ENCODE peak calls at places on chromosomes 7 and 10, in eight cellular contexts. One of them, this sample, is unnamed.

GRCh38 chr7:46153951-46154787 is 233.1 kb upstream of the IGFBP3 start:
- DNase-seq in heart right ventricle: no peak
- DNase-seq in type B pancreatic cell: no peak
- DNase-seq in RCC 7860: peak
- DNase-seq in lung: no peak
- DNase-seq in breast epithelium: no peak
- DNase-seq in astrocyte of the cerebellum: no peak
- DNase-seq in amniotic stem cell: no peak
- DNase-seq in this sample: no peak

GRCh38 chr7:40826419-40827216 is 691.8 kb downstream of the SUGCT start:
- DNase-seq in heart right ventricle: no peak
- DNase-seq in type B pancreatic cell: no peak
- DNase-seq in RCC 7860: no peak
- DNase-seq in lung: no peak
- DNase-seq in breast epithelium: no peak
- DNase-seq in astrocyte of the cerebellum: no peak
- DNase-seq in amniotic stem cell: peak
- DNase-seq in this sample: no peak

GRCh38 chr10:110007171-110007700 is 548 bp upstream of the ADD3 start:
- DNase-seq in heart right ventricle: no peak
- DNase-seq in type B pancreatic cell: no peak
- DNase-seq in RCC 7860: no peak
- DNase-seq in lung: peak
- DNase-seq in breast epithelium: no peak
- DNase-seq in astrocyte of the cerebellum: no peak
- DNase-seq in amniotic stem cell: no peak
- DNase-seq in this sample: no peak

GRCh38 chr7:46682841-46683624 is 762.0 kb upstream of the IGFBP3 start:
- DNase-seq in heart right ventricle: no peak
- DNase-seq in type B pancreatic cell: no peak
- DNase-seq in RCC 7860: peak
- DNase-seq in lung: no peak
- DNase-seq in breast epithelium: no peak
- DNase-seq in astrocyte of the cerebellum: peak
- DNase-seq in amniotic stem cell: no peak
- DNase-seq in this sample: no peak

GRCh38 chr10:117411440-117412428 is 36.5 kb upstream of the PDZD8 start:
- DNase-seq in heart right ventricle: no peak
- DNase-seq in type B pancreatic cell: no peak
- DNase-seq in RCC 7860: no peak
- DNase-seq in lung: no peak
- DNase-seq in breast epithelium: no peak
- DNase-seq in astrocyte of the cerebellum: no peak
- DNase-seq in amniotic stem cell: no peak
- DNase-seq in this sample: no peak

GRCh38 chr7:106405697-106406141 is 120.9 kb upstream of the NAMPT start:
- DNase-seq in heart right ventricle: no peak
- DNase-seq in type B pancreatic cell: no peak
- DNase-seq in RCC 7860: no peak
- DNase-seq in lung: no peak
- DNase-seq in breast epithelium: no peak
- DNase-seq in astrocyte of the cerebellum: no peak
- DNase-seq in amniotic stem cell: no peak
- DNase-seq in this sample: no peak

GRCh38 chr10:31490858-31491504 is 172.0 kb downstream of the ZEB1 start:
- DNase-seq in heart right ventricle: no peak
- DNase-seq in type B pancreatic cell: no peak
- DNase-seq in RCC 7860: peak
- DNase-seq in lung: no peak
- DNase-seq in breast epithelium: no peak
- DNase-seq in astrocyte of the cerebellum: peak
- DNase-seq in amniotic stem cell: no peak
- DNase-seq in this sample: no peak

GRCh38 chr7:44292418-44292817 is 33.0 kb downstream of the CAMK2B start:
- DNase-seq in heart right ventricle: no peak
- DNase-seq in type B pancreatic cell: no peak
- DNase-seq in RCC 7860: no peak
- DNase-seq in lung: no peak
- DNase-seq in breast epithelium: no peak
- DNase-seq in astrocyte of the cerebellum: no peak
- DNase-seq in amniotic stem cell: no peak
- DNase-seq in this sample: no peak

GRCh38 chr10:119420950-119421875 is 121.3 kb downstream of the RGS10 start:
- DNase-seq in heart right ventricle: peak
- DNase-seq in type B pancreatic cell: no peak
- DNase-seq in RCC 7860: no peak
- DNase-seq in lung: no peak
- DNase-seq in breast epithelium: no peak
- DNase-seq in astrocyte of the cerebellum: no peak
- DNase-seq in amniotic stem cell: no peak
- DNase-seq in this sample: no peak

GRCh38 chr7:158885624-158886023 is 29.3 kb downstream of the DYNC2I1 start:
- DNase-seq in heart right ventricle: no peak
- DNase-seq in type B pancreatic cell: no peak
- DNase-seq in RCC 7860: peak
- DNase-seq in lung: no peak
- DNase-seq in breast epithelium: no peak
- DNase-seq in astrocyte of the cerebellum: no peak
- DNase-seq in amniotic stem cell: no peak
- DNase-seq in this sample: no peak

GRCh38 chr7:45211066-45211465 is 53.5 kb downstream of the RAMP3 start:
- DNase-seq in heart right ventricle: no peak
- DNase-seq in type B pancreatic cell: no peak
- DNase-seq in RCC 7860: no peak
- DNase-seq in lung: no peak
- DNase-seq in breast epithelium: no peak
- DNase-seq in astrocyte of the cerebellum: no peak
- DNase-seq in amniotic stem cell: no peak
- DNase-seq in this sample: peak

GRCh38 chr7:101363734-101364374 is 1.2 kb downstream of the COL26A1 start:
- DNase-seq in heart right ventricle: peak
- DNase-seq in type B pancreatic cell: peak
- DNase-seq in RCC 7860: no peak
- DNase-seq in lung: peak
- DNase-seq in breast epithelium: peak
- DNase-seq in astrocyte of the cerebellum: peak
- DNase-seq in amniotic stem cell: no peak
- DNase-seq in this sample: peak

GRCh38 chr10:112250555-112250954 is 32.6 kb upstream of the TECTB start:
- DNase-seq in heart right ventricle: no peak
- DNase-seq in type B pancreatic cell: no peak
- DNase-seq in RCC 7860: peak
- DNase-seq in lung: no peak
- DNase-seq in breast epithelium: no peak
- DNase-seq in astrocyte of the cerebellum: no peak
- DNase-seq in amniotic stem cell: no peak
- DNase-seq in this sample: no peak

GRCh38 chr10:28984431-28984830 is 304.4 kb upstream of the LYZL1 start:
- DNase-seq in heart right ventricle: peak
- DNase-seq in type B pancreatic cell: no peak
- DNase-seq in RCC 7860: peak
- DNase-seq in lung: peak
- DNase-seq in breast epithelium: peak
- DNase-seq in astrocyte of the cerebellum: peak
- DNase-seq in amniotic stem cell: peak
- DNase-seq in this sample: no peak

GRCh38 chr7:140870003-140870402 is 54.7 kb downstream of the BRAF start:
- DNase-seq in heart right ventricle: no peak
- DNase-seq in type B pancreatic cell: no peak
- DNase-seq in RCC 7860: no peak
- DNase-seq in lung: no peak
- DNase-seq in breast epithelium: no peak
- DNase-seq in astrocyte of the cerebellum: no peak
- DNase-seq in amniotic stem cell: no peak
- DNase-seq in this sample: no peak

GRCh38 chr10:76973515-76974289 is 663.9 kb downstream of the KCNMA1 start:
- DNase-seq in heart right ventricle: no peak
- DNase-seq in type B pancreatic cell: no peak
- DNase-seq in RCC 7860: no peak
- DNase-seq in lung: no peak
- DNase-seq in breast epithelium: no peak
- DNase-seq in astrocyte of the cerebellum: no peak
- DNase-seq in amniotic stem cell: no peak
- DNase-seq in this sample: no peak

GRCh38 chr7:66493235-66494181 is 135.2 kb upstream of the KCTD7 start:
- DNase-seq in heart right ventricle: peak
- DNase-seq in type B pancreatic cell: peak
- DNase-seq in RCC 7860: peak
- DNase-seq in lung: peak
- DNase-seq in breast epithelium: peak
- DNase-seq in astrocyte of the cerebellum: peak
- DNase-seq in amniotic stem cell: peak
- DNase-seq in this sample: peak

GRCh38 chr10:131946321-131946751 is 35.4 kb downstream of the BNIP3 start:
- DNase-seq in heart right ventricle: no peak
- DNase-seq in type B pancreatic cell: peak
- DNase-seq in RCC 7860: peak
- DNase-seq in lung: no peak
- DNase-seq in breast epithelium: peak
- DNase-seq in astrocyte of the cerebellum: peak
- DNase-seq in amniotic stem cell: peak
- DNase-seq in this sample: no peak

GRCh38 chr10:92756233-92757065 is 66.7 kb downstream of the HHEX start:
- DNase-seq in heart right ventricle: no peak
- DNase-seq in type B pancreatic cell: no peak
- DNase-seq in RCC 7860: no peak
- DNase-seq in lung: no peak
- DNase-seq in breast epithelium: no peak
- DNase-seq in astrocyte of the cerebellum: no peak
- DNase-seq in amniotic stem cell: no peak
- DNase-seq in this sample: no peak

GRCh38 chr7:2633538-2634264 is 1.9 kb downstream of the TTYH3 start:
- DNase-seq in heart right ventricle: no peak
- DNase-seq in type B pancreatic cell: no peak
- DNase-seq in RCC 7860: peak
- DNase-seq in lung: peak
- DNase-seq in breast epithelium: no peak
- DNase-seq in astrocyte of the cerebellum: peak
- DNase-seq in amniotic stem cell: peak
- DNase-seq in this sample: peak

GRCh38 chr7:128129224-128129864 is 98.1 kb upstream of the LRRC4 start:
- DNase-seq in heart right ventricle: no peak
- DNase-seq in type B pancreatic cell: no peak
- DNase-seq in RCC 7860: no peak
- DNase-seq in lung: peak
- DNase-seq in breast epithelium: no peak
- DNase-seq in astrocyte of the cerebellum: no peak
- DNase-seq in amniotic stem cell: no peak
- DNase-seq in this sample: peak

GRCh38 chr7:12861070-12861469 is 173.6 kb downstream of the ARL4A start:
- DNase-seq in heart right ventricle: no peak
- DNase-seq in type B pancreatic cell: no peak
- DNase-seq in RCC 7860: no peak
- DNase-seq in lung: no peak
- DNase-seq in breast epithelium: no peak
- DNase-seq in astrocyte of the cerebellum: peak
- DNase-seq in amniotic stem cell: no peak
- DNase-seq in this sample: no peak

GRCh38 chr10:13592306-13592705 is 5.5 kb downstream of the PRPF18 start:
- DNase-seq in heart right ventricle: no peak
- DNase-seq in type B pancreatic cell: no peak
- DNase-seq in RCC 7860: no peak
- DNase-seq in lung: no peak
- DNase-seq in breast epithelium: no peak
- DNase-seq in astrocyte of the cerebellum: no peak
- DNase-seq in amniotic stem cell: no peak
- DNase-seq in this sample: no peak

This sample was measured in osteocyte.